ENCODE peak calls at places on chromosomes 11 and 22, in four cellular contexts. O is HL-60, N is K562, C is GM12878. U is an unnamed sample.

GRCh38 chr22:30636226-30637077 is 871 bp downstream of the SLC35E4 start:
- DNase-seq in O (no peak), N (peak; percentile 3), C (no peak), U (no peak)

GRCh38 chr11:75465701-75466531 is 32.9 kb upstream of the KLHL35 start:
- DNase-seq in O (no peak), N (no peak), C (no peak), U (no peak)

GRCh38 chr11:10413268-10413667 is 41.8 kb upstream of the AMPD3 start:
- DNase-seq in O (peak; percentile 89), N (no peak), C (no peak), U (no peak)

GRCh38 chr22:36395922-36396321 is 8.2 kb upstream of the MYH9 start:
- DNase-seq in O (no peak), N (no peak), C (no peak), U (no peak)

GRCh38 chr11:58285483-58286040 is 17.5 kb upstream of the OR10W1 start:
- DNase-seq in O (no peak), N (no peak), C (no peak), U (no peak)

GRCh38 chr11:77455740-77456139 is 18.2 kb downstream of the PAK1 start:
- DNase-seq in O (no peak), N (no peak), C (no peak), U (no peak)

GRCh38 chr11:128575174-128575955 is 12.0 kb downstream of the ETS1 start:
- DNase-seq in O (peak; percentile 42), N (no peak), C (no peak), U (no peak)

GRCh38 chr22:25081409-25081824 is 118.2 kb upstream of the CRYBB3 start:
- DNase-seq in O (peak; percentile 17), N (peak; percentile 45), C (no peak), U (no peak)

GRCh38 chr22:30469165-30469564 is 2.7 kb downstream of the SEC14L3 start:
- DNase-seq in O (no peak), N (no peak), C (no peak), U (no peak)

GRCh38 chr22:39477542-39477941 is 20.7 kb downstream of the MGAT3 start:
- DNase-seq in O (no peak), N (no peak), C (no peak), U (no peak)

GRCh38 chr11:68159665-68160064 is 38.5 kb upstream of the CHKA start:
- DNase-seq in O (no peak), N (no peak), C (no peak), U (no peak)

DNA sequence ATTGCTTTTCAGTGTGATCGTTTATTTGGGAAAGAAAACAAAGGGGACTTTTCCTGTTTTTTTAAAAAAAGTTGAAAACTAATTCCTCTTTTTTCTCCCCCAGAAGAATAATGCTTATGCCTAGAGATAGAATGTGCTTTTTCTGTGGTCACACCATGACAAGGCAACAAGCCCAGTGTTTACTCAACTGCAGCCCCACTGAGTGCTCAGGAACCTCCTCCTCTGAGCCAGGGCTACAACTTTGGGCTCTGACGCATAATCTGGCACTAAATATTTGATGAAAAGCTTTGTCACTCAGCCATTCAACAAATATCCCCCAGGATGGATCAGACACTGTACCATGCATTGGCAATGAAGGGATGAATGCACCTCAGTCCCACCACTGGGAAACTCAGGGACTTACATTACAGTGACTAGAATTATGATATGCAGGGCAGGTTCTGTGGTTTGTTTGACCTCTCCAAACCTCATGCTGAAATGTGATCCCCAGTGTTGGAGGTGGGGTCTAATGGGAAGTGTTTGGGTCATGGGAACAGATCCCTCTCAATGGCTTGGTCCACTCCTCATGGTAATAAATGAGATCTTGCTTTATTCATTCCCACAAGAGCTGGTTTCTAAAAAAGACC is 155.9 kb downstream of the CCDC34 start:
- DNase-seq in O (no peak), N (no peak), C (no peak), U (no peak)
- TF ChIP-seq SPI1 in O (no peak), N (no peak), C (no peak), U (no peak)

GRCh38 chr11:70678931-70679900 is 280.9 kb downstream of the CTTN start:
- DNase-seq in O (no peak), N (no peak), C (no peak), U (no peak)
- TF ChIP-seq SPI1 in O (no peak), N (no peak), C (no peak), U (no peak)

GRCh38 chr22:18103527-18104269 is 6.9 kb upstream of the TUBA8 start:
- DNase-seq in O (no peak), N (no peak), C (peak; percentile 65), U (no peak)

GRCh38 chr22:18108187-18108586 is 2.4 kb upstream of the TUBA8 start:
- DNase-seq in O (no peak), N (no peak), C (no peak), U (no peak)

GRCh38 chr22:18100781-18101180 is 9.8 kb upstream of the TUBA8 start:
- DNase-seq in O (no peak), N (no peak), C (no peak), U (no peak)

GRCh38 chr22:18101536-18101935 is 9.1 kb upstream of the TUBA8 start:
- DNase-seq in O (peak; percentile 46), N (no peak), C (no peak), U (no peak)

DNA sequence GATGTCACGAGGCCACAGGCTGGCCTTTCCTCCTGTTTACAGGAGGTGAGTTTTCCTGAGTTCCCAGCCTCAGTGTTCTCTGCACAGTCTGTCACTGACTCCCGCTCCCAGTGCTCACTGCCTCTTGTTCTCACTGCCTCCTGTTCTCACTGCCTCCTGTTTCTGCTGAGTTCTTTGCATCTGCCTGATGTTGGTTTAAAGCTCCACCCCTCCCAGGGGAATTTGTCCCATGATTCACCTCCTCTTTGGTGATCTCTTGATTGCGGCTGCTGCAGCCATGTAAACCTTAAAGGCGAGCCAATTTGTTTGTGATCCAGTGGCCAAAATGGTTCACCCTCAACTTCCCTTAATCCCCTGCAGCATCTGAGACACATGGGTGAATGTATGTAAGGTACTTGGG is 6.0 kb upstream of the TUBA8 start:
- DNase-seq in O (no peak), N (no peak), C (no peak), U (no peak)
- TF ChIP-seq SPI1 in O (no peak), N (no peak), C (no peak), U (no peak)

GRCh38 chr11:70524096-70524922 is 126.0 kb downstream of the CTTN start:
- DNase-seq in O (no peak), N (no peak), C (no peak), U (no peak)

GRCh38 chr11:70522613-70523311 is 124.4 kb downstream of the CTTN start:
- DNase-seq in O (no peak), N (no peak), C (no peak), U (no peak)

GRCh38 chr11:70522261-70522612 is 123.9 kb downstream of the CTTN start:
- DNase-seq in O (no peak), N (no peak), C (no peak), U (no peak)

GRCh38 chr11:70525006-70525405 is 126.7 kb downstream of the CTTN start:
- DNase-seq in O (no peak), N (no peak), C (no peak), U (no peak)

GRCh38 chr11:70523384-70524095 is 125.2 kb downstream of the CTTN start:
- DNase-seq in O (no peak), N (no peak), C (no peak), U (no peak)
- TF ChIP-seq SPI1 in O (no peak), N (no peak), C (no peak), U (no peak)

GRCh38 chr22:20551805-20552449 is 44.5 kb downstream of the MED15 start:
- DNase-seq in O (no peak), N (no peak), C (no peak), U (no peak)
- TF ChIP-seq SPI1 in O (no peak), N (no peak), C (no peak), U (no peak)

DNA sequence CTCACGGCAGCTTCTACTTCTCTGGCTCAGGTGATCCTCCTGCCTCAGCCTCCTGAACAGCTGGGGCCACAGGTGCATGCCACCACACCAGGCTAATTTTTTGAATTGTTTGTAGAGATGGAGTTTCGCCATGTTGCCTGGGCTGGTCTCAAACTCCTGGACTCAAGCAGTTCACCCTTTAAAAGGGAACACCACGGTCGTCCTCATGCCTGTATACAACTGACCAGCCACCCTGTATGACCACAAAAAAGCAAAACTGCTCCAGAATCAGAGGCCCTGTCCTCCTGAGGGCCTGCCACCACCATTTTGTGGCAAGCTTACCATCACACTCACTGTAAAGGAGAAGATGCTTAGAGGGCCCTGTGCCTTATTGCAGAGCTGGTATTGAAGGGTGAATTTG is 2.2 kb downstream of the GLB1L3 start:
- DNase-seq in O (no peak), N (no peak), C (no peak), U (no peak)
- TF ChIP-seq SPI1 in O (no peak), N (no peak), C (no peak), U (no peak)

DNA sequence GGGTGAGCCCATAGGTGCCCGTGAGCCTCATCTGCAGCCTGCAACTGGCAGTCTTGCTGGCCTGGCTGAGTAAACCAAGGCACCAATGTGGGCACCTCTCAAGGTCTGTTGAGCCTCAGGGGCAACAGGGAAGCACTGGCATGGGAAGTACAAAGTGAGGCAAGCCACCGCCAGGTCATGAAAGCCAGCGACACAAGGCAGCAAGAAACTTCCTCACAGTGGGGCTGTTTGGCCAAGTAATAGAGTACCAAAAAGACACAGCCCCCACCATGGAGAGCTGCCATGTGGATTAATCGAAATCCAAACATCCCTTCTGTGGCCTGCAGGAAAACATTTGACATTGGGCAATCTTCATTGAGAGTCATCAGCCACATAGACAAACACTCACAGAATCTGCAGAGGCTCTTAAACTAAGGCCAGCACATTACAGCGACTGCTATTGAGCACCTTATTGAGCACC is 43.6 kb upstream of the FIBIN start:
- DNase-seq in O (no peak), N (no peak), C (no peak), U (no peak)
- TF ChIP-seq SPI1 in O (no peak), N (no peak), C (no peak), U (no peak)

U was measured in GM12891.